ENCODE peak calls at places on chromosomes 4 and X, in nine cellular contexts. F, W, G, R, I, M, C, Q and Y are unnamed samples.

GRCh38 chr4:168484626-168485025 is 4.3 kb upstream of the DDX60L start:
- DNase-seq in I (peak; percentile 60), C (no peak), M (peak; percentile 27), W (no peak), Q (no peak), G (no peak), R (peak; percentile 80), F (no peak), Y (no peak)

GRCh38 chr4:112403072-112403945 is 106.1 kb downstream of the ALPK1 start:
- DNase-seq in M (no peak), W (no peak), G (no peak), R (peak; percentile 6), I (no peak), Q (peak; percentile 1), C (no peak), F (no peak), Y (no peak)

GRCh38 chr4:10587697-10588096 is 96.9 kb downstream of the CLNK start:
- DNase-seq in Q (no peak), C (peak; percentile 2), G (no peak), F (no peak), I (no peak), W (no peak), M (no peak), R (peak; percentile 45), Y (no peak)

GRCh38 chrX:42496239-42496638 is 281.7 kb downstream of the PPP1R2C start:
- DNase-seq in R (no peak), Q (no peak), G (no peak), W (no peak), F (no peak), I (no peak), M (no peak), C (no peak), Y (no peak)

GRCh38 chr4:36215627-36216026 is 28.7 kb downstream of the ARAP2 start:
- DNase-seq in F (no peak), Q (peak; percentile 47), R (no peak), M (no peak), G (no peak), W (no peak), C (no peak), I (no peak), Y (no peak)

GRCh38 chr4:7416745-7417432 is 17.8 kb downstream of the PSAPL1 start:
- DNase-seq in R (no peak), C (no peak), I (no peak), W (no peak), G (no peak), Q (no peak), F (no peak), M (no peak), Y (no peak)

GRCh38 chrX:13938053-13938765 is 91.5 kb downstream of the GEMIN8 start:
- DNase-seq in M (no peak), Q (peak; percentile 60), I (no peak), G (peak; percentile 15), C (no peak), R (peak; percentile 6), F (no peak), W (peak; percentile 26), Y (peak; percentile 28)

GRCh38 chr4:107931775-107932321 is 499 bp downstream of the CYP2U1 start:
- DNase-seq in Q (peak; percentile 30), C (peak; percentile 25), I (no peak), M (no peak), F (no peak), G (no peak), W (no peak), R (peak; percentile 1), Y (no peak)

GRCh38 chr4:105140684-105141490 is 5.8 kb upstream of the TET2 start:
- DNase-seq in C (peak; percentile 30), W (peak; percentile 31), F (no peak), I (no peak), G (no peak), Q (no peak), R (no peak), M (no peak), Y (no peak)

GRCh38 chr4:122728781-122729330 is 3.6 kb upstream of the BBS12 start:
- DNase-seq in M (no peak), W (no peak), G (no peak), C (no peak), I (no peak), R (no peak), Q (no peak), F (no peak), Y (no peak)

GRCh38 chr4:88937081-88937480 is 119.9 kb downstream of the FAM13A start:
- DNase-seq in I (no peak), G (no peak), W (no peak), Q (no peak), R (peak; percentile 78), C (no peak), M (no peak), F (no peak), Y (no peak)

GRCh38 chr4:26583538-26583864 is 383 bp upstream of the TBC1D19 start:
- DNase-seq in R (peak; percentile 81), W (no peak), G (peak; percentile 64), C (no peak), Q (no peak), M (peak; percentile 50), F (no peak), I (no peak), Y (no peak)

GRCh38 chr4:151931563-151931962 is 170.8 kb upstream of the GATB start:
- DNase-seq in C (no peak), R (no peak), W (no peak), F (no peak), I (no peak), Q (no peak), M (no peak), G (peak; percentile 63), Y (no peak)

GRCh38 chrX:123962006-123962485 is 540 bp downstream of the STAG2 start:
- DNase-seq in R (no peak), Q (no peak), G (no peak), F (no peak), I (no peak), C (no peak), W (no peak), M (no peak), Y (no peak)

GRCh38 chr4:1217366-1217765 is 31.6 kb downstream of the CTBP1 start:
- DNase-seq in M (no peak), F (no peak), I (no peak), Q (no peak), W (no peak), G (no peak), C (no peak), R (no peak), Y (no peak)

GRCh38 chr4:149881744-149882143 is 66.1 kb upstream of the IQCM start:
- DNase-seq in W (no peak), G (no peak), M (no peak), F (no peak), Q (no peak), C (no peak), I (no peak), R (no peak), Y (no peak)

GRCh38 chrX:65502618-65503017 is 32.0 kb downstream of the LAS1L start:
- DNase-seq in R (no peak), M (no peak), C (no peak), F (no peak), I (no peak), G (no peak), Q (no peak), W (no peak), Y (no peak)

GRCh38 chr4:184309241-184310170 is 91.8 kb upstream of the ENPP6 start:
- DNase-seq in R (no peak), F (no peak), W (no peak), M (no peak), C (peak; percentile 44), Q (no peak), G (no peak), I (no peak), Y (no peak)

GRCh38 chrX:6266041-6266440 is 37.4 kb upstream of the NLGN4X start:
- DNase-seq in G (no peak), M (no peak), F (no peak), C (no peak), I (no peak), W (no peak), Q (no peak), R (no peak), Y (no peak)

GRCh38 chrX:132216806-132217202 is 2.4 kb downstream of the RAP2C start:
- DNase-seq in R (peak; percentile 47), G (no peak), F (no peak), C (peak; percentile 5), Q (no peak), W (no peak), I (no peak), M (no peak), Y (no peak)

GRCh38 chr4:8191136-8191747 is 7.8 kb upstream of the SH3TC1 start:
- DNase-seq in M (no peak), C (no peak), R (peak; percentile 77), G (no peak), W (no peak), I (no peak), F (no peak), Q (peak; percentile 47), Y (peak; percentile 92)

GRCh38 chr4:81260443-81261102 is 45.6 kb upstream of the PRKG2 start:
- DNase-seq in C (no peak), F (no peak), M (no peak), I (no peak), G (no peak), R (no peak), W (no peak), Q (no peak), Y (no peak)